ENCODE peak calls at places on chromosomes 6 and 20, in six cellular contexts. M is stimulated activated CD8-positive, alpha-beta memory T cell treated with anti-CD3 and anti-CD28 coated beads, Interleukin-15, amount 100 ng/mL, for 24 hours; N is fibroblast of pulmonary artery; E is Calu3; Y is ELF-1; V is EL. X is an unnamed sample.
A peak's percentile ranks its signal among the peaks of the same experiment; 100 is the strongest.

GRCh38 chr6:133645000-133645619 is 243.8 kb upstream of the TCF21 start:
- DNase-seq in M (no peak), N (peak; percentile 39), E (peak; percentile 4), Y (no peak), V (peak; percentile 73), X (peak; percentile 63)

GRCh38 chr20:63911171-63911570 is 16.2 kb downstream of the DNAJC5 start:
- DNase-seq in M (no peak), N (peak; percentile 14), E (peak; percentile 25), Y (no peak), V (no peak), X (peak; percentile 24)

GRCh38 chr6:35948725-35949124 is 27.8 kb upstream of the SRPK1 start:
- DNase-seq in M (no peak), N (peak; percentile 47), E (no peak), Y (peak; percentile 56), V (peak; percentile 37), X (peak; percentile 41)

GRCh38 chr6:111533087-111533784 is 50.2 kb upstream of the REV3L start:
- DNase-seq in M (no peak), N (no peak), E (no peak), Y (peak; percentile 89), V (no peak), X (no peak)

GRCh38 chr6:93571341-93571740 is 152.0 kb upstream of the EPHA7 start:
- DNase-seq in M (no peak), N (no peak), E (no peak), Y (no peak), V (no peak), X (no peak)

GRCh38 chr6:80939936-80940335 is 812.5 kb downstream of the TENT5A start:
- DNase-seq in M (no peak), N (no peak), E (no peak), Y (no peak), V (peak; percentile 5), X (no peak)

GRCh38 chr6:160137989-160138835 is 16.6 kb downstream of the SLC22A1 start:
- DNase-seq in M (peak; percentile 24), N (peak; percentile 84), E (peak; percentile 64), Y (peak; percentile 40), V (peak; percentile 68), X (peak; percentile 72)

GRCh38 chr20:46928580-46929132 is 34.0 kb downstream of the EYA2 start:
- DNase-seq in M (no peak), N (peak; percentile 26), E (no peak), Y (no peak), V (peak; percentile 25), X (peak; percentile 42)

GRCh38 chr6:55925292-55925691 is 49.9 kb upstream of the BMP5 start:
- DNase-seq in M (no peak), N (peak; percentile 84), E (no peak), Y (no peak), V (peak; percentile 78), X (peak; percentile 94)

GRCh38 chr20:3843490-3843889 is 3.1 kb upstream of the MAVS start:
- DNase-seq in M (no peak), N (peak; percentile 55), E (no peak), Y (peak; percentile 64), V (peak; percentile 92), X (peak; percentile 92)

GRCh38 chr6:7062445-7063162 is 45.2 kb upstream of the RREB1 start:
- DNase-seq in M (no peak), N (no peak), E (no peak), Y (no peak), V (no peak), X (no peak)

GRCh38 chr20:591941-592340 is 18.2 kb downstream of the TCF15 start:
- DNase-seq in M (no peak), N (no peak), E (no peak), Y (no peak), V (no peak), X (no peak)

GRCh38 chr20:25059487-25059820 is 1.5 kb upstream of the ACSS1 start:
- DNase-seq in M (no peak), N (no peak), E (no peak), Y (no peak), V (no peak), X (no peak)

GRCh38 chr6:168223755-168224154 is 95.8 kb downstream of the DACT2 start:
- DNase-seq in M (no peak), N (no peak), E (no peak), Y (no peak), V (no peak), X (no peak)

GRCh38 chr6:141110486-141110885 is 1022.2 kb upstream of the GJE1 start:
- DNase-seq in M (no peak), N (peak; percentile 79), E (no peak), Y (no peak), V (peak; percentile 2), X (peak; percentile 62)

GRCh38 chr20:63123326-63123725 is 92.6 kb downstream of the YTHDF1 start:
- DNase-seq in M (no peak), N (no peak), E (no peak), Y (no peak), V (no peak), X (no peak)

GRCh38 chr6:107663308-107663707 is 160.8 kb downstream of the SCML4 start:
- DNase-seq in M (no peak), N (no peak), E (no peak), Y (no peak), V (no peak), X (no peak)

GRCh38 chr20:1907586-1907985 is 12.4 kb downstream of the SIRPA start:
- DNase-seq in M (no peak), N (peak; percentile 48), E (no peak), Y (no peak), V (peak; percentile 41), X (peak; percentile 66)

X was measured in fibroblast of mammary gland.